ENCODE peak calls at places on chromosomes 1 and 21, in eight cellular contexts. One of them, this sample, is unnamed.
A peak's percentile ranks its signal among the peaks of the same experiment; 100 is the strongest.

GRCh38 chr1:15933684-15934083 is 42.2 kb downstream of the ZBTB17 start:
- DNase-seq in GM12891: no peak
- DNase-seq in NCI-H2081: no peak
- DNase-seq in neural crest cell: no peak
- DNase-seq in astrocyte of the spinal cord: no peak
- DNase-seq in mesenchymal stem cell: no peak
- DNase-seq in type B pancreatic cell: peak; percentile 44
- DNase-seq in sigmoid colon: no peak
- DNase-seq in this sample: no peak

GRCh38 chr1:64545118-64545916 is 75.4 kb downstream of the CACHD1 start:
- DNase-seq in GM12891: no peak
- DNase-seq in NCI-H2081: no peak
- DNase-seq in neural crest cell: no peak
- DNase-seq in astrocyte of the spinal cord: no peak
- DNase-seq in mesenchymal stem cell: no peak
- DNase-seq in type B pancreatic cell: no peak
- DNase-seq in sigmoid colon: no peak
- DNase-seq in this sample: no peak

GRCh38 chr1:7608628-7609295 is 162.3 kb upstream of the VAMP3 start:
- DNase-seq in GM12891: no peak
- DNase-seq in NCI-H2081: peak; percentile 45
- DNase-seq in neural crest cell: peak; percentile 21
- DNase-seq in astrocyte of the spinal cord: no peak
- DNase-seq in mesenchymal stem cell: peak; percentile 44
- DNase-seq in type B pancreatic cell: no peak
- DNase-seq in sigmoid colon: peak; percentile 33
- DNase-seq in this sample: no peak

GRCh38 chr21:29155118-29155932 is 24.9 kb downstream of the MAP3K7CL start:
- DNase-seq in GM12891: no peak
- DNase-seq in NCI-H2081: no peak
- DNase-seq in neural crest cell: peak; percentile 2
- DNase-seq in astrocyte of the spinal cord: peak; percentile 70
- DNase-seq in mesenchymal stem cell: no peak
- DNase-seq in type B pancreatic cell: no peak
- DNase-seq in sigmoid colon: peak; percentile 73
- DNase-seq in this sample: no peak

GRCh38 chr1:45620588-45621500 is 3.0 kb downstream of the CCDC17 start:
- DNase-seq in GM12891: no peak
- DNase-seq in NCI-H2081: no peak
- DNase-seq in neural crest cell: no peak
- DNase-seq in astrocyte of the spinal cord: no peak
- DNase-seq in mesenchymal stem cell: no peak
- DNase-seq in type B pancreatic cell: no peak
- DNase-seq in sigmoid colon: no peak
- DNase-seq in this sample: no peak

GRCh38 chr1:25477448-25478034 is 46.8 kb downstream of the MACO1 start:
- DNase-seq in GM12891: no peak
- DNase-seq in NCI-H2081: no peak
- DNase-seq in neural crest cell: no peak
- DNase-seq in astrocyte of the spinal cord: no peak
- DNase-seq in mesenchymal stem cell: no peak
- DNase-seq in type B pancreatic cell: no peak
- DNase-seq in sigmoid colon: no peak
- DNase-seq in this sample: no peak

GRCh38 chr1:232952514-232953175 is 2.2 kb downstream of the NTPCR start:
- DNase-seq in GM12891: no peak
- DNase-seq in NCI-H2081: peak; percentile 60
- DNase-seq in neural crest cell: peak; percentile 27
- DNase-seq in astrocyte of the spinal cord: peak; percentile 49
- DNase-seq in mesenchymal stem cell: peak; percentile 66
- DNase-seq in type B pancreatic cell: no peak
- DNase-seq in sigmoid colon: no peak
- DNase-seq in this sample: peak; percentile 52

GRCh38 chr1:61079898-61080336 is 2.4 kb upstream of the NFIA start:
- DNase-seq in GM12891: no peak
- DNase-seq in NCI-H2081: peak; percentile 77
- DNase-seq in neural crest cell: peak; percentile 38
- DNase-seq in astrocyte of the spinal cord: peak; percentile 86
- DNase-seq in mesenchymal stem cell: peak; percentile 80
- DNase-seq in type B pancreatic cell: peak; percentile 76
- DNase-seq in sigmoid colon: peak; percentile 95
- DNase-seq in this sample: no peak

GRCh38 chr1:217457016-217457415 is 173.9 kb downstream of the GPATCH2 start:
- DNase-seq in GM12891: no peak
- DNase-seq in NCI-H2081: no peak
- DNase-seq in neural crest cell: no peak
- DNase-seq in astrocyte of the spinal cord: no peak
- DNase-seq in mesenchymal stem cell: no peak
- DNase-seq in type B pancreatic cell: no peak
- DNase-seq in sigmoid colon: no peak
- DNase-seq in this sample: no peak

This sample was measured in endothelial cell.